ENCODE peak calls at places on chromosomes 5 and 9, in nine cellular contexts. One of them, this sample, is unnamed.

GRCh38 chr9:137053944-137054931 is at the start of gene ENTPD2:
- DNase-seq in left colon: peak
- DNase-seq in NCI-H345: peak
- DNase-seq in body of pancreas: peak
- DNase-seq in SK-N-SH: no peak
- DNase-seq in HS-5: no peak
- DNase-seq in Karpas-422: no peak
- DNase-seq in A549: no peak
- DNase-seq in activated T-cell treated with anti-CD3 and anti-CD28 coated beads for 1 hour: no peak
- DNase-seq in this sample: no peak

GRCh38 chr9:125749951-125750655 is 2.9 kb downstream of the PBX3 start:
- DNase-seq in body of pancreas: no peak
- DNase-seq in NCI-H345: no peak
- DNase-seq in SK-N-SH: peak
- DNase-seq in left colon: no peak
- DNase-seq in activated T-cell treated with anti-CD3 and anti-CD28 coated beads for 1 hour: no peak
- DNase-seq in HS-5: no peak
- DNase-seq in A549: no peak
- DNase-seq in Karpas-422: no peak
- DNase-seq in this sample: no peak

GRCh38 chr5:140214831-140215230 is 39.8 kb downstream of the CYSTM1 start:
- DNase-seq in SK-N-SH: no peak
- DNase-seq in A549: no peak
- DNase-seq in activated T-cell treated with anti-CD3 and anti-CD28 coated beads for 1 hour: no peak
- DNase-seq in Karpas-422: no peak
- DNase-seq in NCI-H345: no peak
- DNase-seq in left colon: no peak
- DNase-seq in body of pancreas: peak
- DNase-seq in HS-5: peak
- DNase-seq in this sample: peak

GRCh38 chr5:36688722-36689121 is 82.3 kb downstream of the SLC1A3 start:
- DNase-seq in NCI-H345: no peak
- DNase-seq in SK-N-SH: no peak
- DNase-seq in body of pancreas: no peak
- DNase-seq in left colon: no peak
- DNase-seq in activated T-cell treated with anti-CD3 and anti-CD28 coated beads for 1 hour: no peak
- DNase-seq in A549: peak
- DNase-seq in HS-5: no peak
- DNase-seq in Karpas-422: peak
- DNase-seq in this sample: no peak

GRCh38 chr5:172878585-172879433 is 44.8 kb downstream of the ERGIC1 start:
- DNase-seq in A549: no peak
- DNase-seq in Karpas-422: no peak
- DNase-seq in HS-5: no peak
- DNase-seq in NCI-H345: no peak
- DNase-seq in SK-N-SH: no peak
- DNase-seq in left colon: no peak
- DNase-seq in activated T-cell treated with anti-CD3 and anti-CD28 coated beads for 1 hour: no peak
- DNase-seq in body of pancreas: peak
- DNase-seq in this sample: no peak

GRCh38 chr5:149946118-149946517 is 1.5 kb upstream of the PDE6A start:
- DNase-seq in body of pancreas: no peak
- DNase-seq in SK-N-SH: no peak
- DNase-seq in NCI-H345: no peak
- DNase-seq in left colon: peak
- DNase-seq in Karpas-422: no peak
- DNase-seq in activated T-cell treated with anti-CD3 and anti-CD28 coated beads for 1 hour: no peak
- DNase-seq in HS-5: no peak
- DNase-seq in A549: no peak
- DNase-seq in this sample: no peak

GRCh38 chr5:179126506-179126991 is 66.4 kb downstream of the ZNF354C start:
- DNase-seq in NCI-H345: no peak
- DNase-seq in A549: no peak
- DNase-seq in activated T-cell treated with anti-CD3 and anti-CD28 coated beads for 1 hour: no peak
- DNase-seq in body of pancreas: no peak
- DNase-seq in left colon: peak
- DNase-seq in Karpas-422: no peak
- DNase-seq in HS-5: no peak
- DNase-seq in SK-N-SH: no peak
- DNase-seq in this sample: no peak

GRCh38 chr5:142290574-142291299 is 34.1 kb downstream of the SPRY4 start:
- DNase-seq in NCI-H345: peak
- DNase-seq in body of pancreas: no peak
- DNase-seq in A549: no peak
- DNase-seq in activated T-cell treated with anti-CD3 and anti-CD28 coated beads for 1 hour: no peak
- DNase-seq in HS-5: no peak
- DNase-seq in Karpas-422: no peak
- DNase-seq in left colon: no peak
- DNase-seq in SK-N-SH: peak
- DNase-seq in this sample: no peak

GRCh38 chr5:143143973-143144372 is 259.5 kb downstream of the NR3C1 start:
- DNase-seq in Karpas-422: no peak
- DNase-seq in SK-N-SH: no peak
- DNase-seq in left colon: no peak
- DNase-seq in HS-5: no peak
- DNase-seq in activated T-cell treated with anti-CD3 and anti-CD28 coated beads for 1 hour: no peak
- DNase-seq in body of pancreas: no peak
- DNase-seq in A549: no peak
- DNase-seq in NCI-H345: no peak
- DNase-seq in this sample: no peak

GRCh38 chr5:144169904-144170275 is 569 bp downstream of the YIPF5 start:
- DNase-seq in Karpas-422: no peak
- DNase-seq in HS-5: no peak
- DNase-seq in left colon: no peak
- DNase-seq in body of pancreas: no peak
- DNase-seq in A549: no peak
- DNase-seq in NCI-H345: no peak
- DNase-seq in activated T-cell treated with anti-CD3 and anti-CD28 coated beads for 1 hour: no peak
- DNase-seq in SK-N-SH: no peak
- DNase-seq in this sample: no peak

GRCh38 chr9:109118802-109119438 is 827 bp downstream of the TMEM245 start:
- DNase-seq in Karpas-422: peak
- DNase-seq in NCI-H345: no peak
- DNase-seq in left colon: peak
- DNase-seq in A549: no peak
- DNase-seq in activated T-cell treated with anti-CD3 and anti-CD28 coated beads for 1 hour: no peak
- DNase-seq in body of pancreas: peak
- DNase-seq in SK-N-SH: no peak
- DNase-seq in HS-5: no peak
- DNase-seq in this sample: no peak

GRCh38 chr5:154202379-154203260 is 12.1 kb downstream of the GALNT10 start:
- DNase-seq in A549: no peak
- DNase-seq in activated T-cell treated with anti-CD3 and anti-CD28 coated beads for 1 hour: no peak
- DNase-seq in NCI-H345: no peak
- DNase-seq in Karpas-422: no peak
- DNase-seq in body of pancreas: no peak
- DNase-seq in SK-N-SH: no peak
- DNase-seq in left colon: no peak
- DNase-seq in HS-5: no peak
- DNase-seq in this sample: no peak

GRCh38 chr9:129945314-129945713 is 97.7 kb downstream of the FNBP1 start:
- DNase-seq in activated T-cell treated with anti-CD3 and anti-CD28 coated beads for 1 hour: no peak
- DNase-seq in HS-5: no peak
- DNase-seq in A549: no peak
- DNase-seq in SK-N-SH: no peak
- DNase-seq in left colon: no peak
- DNase-seq in Karpas-422: no peak
- DNase-seq in body of pancreas: no peak
- DNase-seq in NCI-H345: no peak
- DNase-seq in this sample: no peak

GRCh38 chr5:1021136-1021968 is 12.8 kb downstream of the NKD2 start:
- DNase-seq in activated T-cell treated with anti-CD3 and anti-CD28 coated beads for 1 hour: no peak
- DNase-seq in Karpas-422: no peak
- DNase-seq in NCI-H345: no peak
- DNase-seq in A549: no peak
- DNase-seq in left colon: no peak
- DNase-seq in HS-5: no peak
- DNase-seq in body of pancreas: no peak
- DNase-seq in SK-N-SH: peak
- DNase-seq in this sample: no peak

GRCh38 chr5:9869616-9870288 is 239.6 kb upstream of the TAS2R1 start:
- DNase-seq in left colon: no peak
- DNase-seq in NCI-H345: no peak
- DNase-seq in activated T-cell treated with anti-CD3 and anti-CD28 coated beads for 1 hour: no peak
- DNase-seq in SK-N-SH: no peak
- DNase-seq in A549: no peak
- DNase-seq in Karpas-422: no peak
- DNase-seq in HS-5: peak
- DNase-seq in body of pancreas: no peak
- DNase-seq in this sample: no peak

GRCh38 chr5:100855940-100856339 is 47.1 kb downstream of the ST8SIA4 start:
- DNase-seq in SK-N-SH: no peak
- DNase-seq in body of pancreas: no peak
- DNase-seq in activated T-cell treated with anti-CD3 and anti-CD28 coated beads for 1 hour: no peak
- DNase-seq in HS-5: no peak
- DNase-seq in NCI-H345: no peak
- DNase-seq in A549: no peak
- DNase-seq in Karpas-422: peak
- DNase-seq in left colon: no peak
- DNase-seq in this sample: no peak

GRCh38 chr9:14215614-14216013 is 98.3 kb downstream of the NFIB start:
- DNase-seq in A549: peak
- DNase-seq in left colon: no peak
- DNase-seq in body of pancreas: no peak
- DNase-seq in activated T-cell treated with anti-CD3 and anti-CD28 coated beads for 1 hour: no peak
- DNase-seq in NCI-H345: no peak
- DNase-seq in Karpas-422: no peak
- DNase-seq in SK-N-SH: no peak
- DNase-seq in HS-5: no peak
- DNase-seq in this sample: no peak

GRCh38 chr9:19946446-19947109 is 157.7 kb upstream of the SLC24A2 start:
- DNase-seq in Karpas-422: peak
- DNase-seq in left colon: no peak
- DNase-seq in body of pancreas: no peak
- DNase-seq in HS-5: no peak
- DNase-seq in SK-N-SH: peak
- DNase-seq in activated T-cell treated with anti-CD3 and anti-CD28 coated beads for 1 hour: no peak
- DNase-seq in A549: peak
- DNase-seq in NCI-H345: peak
- DNase-seq in this sample: no peak

GRCh38 chr5:134649163-134649916 is 755 bp downstream of the SEC24A start:
- DNase-seq in left colon: no peak
- DNase-seq in body of pancreas: no peak
- DNase-seq in HS-5: no peak
- DNase-seq in activated T-cell treated with anti-CD3 and anti-CD28 coated beads for 1 hour: no peak
- DNase-seq in SK-N-SH: peak
- DNase-seq in A549: no peak
- DNase-seq in Karpas-422: no peak
- DNase-seq in NCI-H345: no peak
- DNase-seq in this sample: peak

GRCh38 chr9:136086213-136086881 is 8.7 kb downstream of the NACC2 start:
- DNase-seq in Karpas-422: no peak
- DNase-seq in HS-5: no peak
- DNase-seq in A549: no peak
- DNase-seq in NCI-H345: no peak
- DNase-seq in body of pancreas: no peak
- DNase-seq in activated T-cell treated with anti-CD3 and anti-CD28 coated beads for 1 hour: no peak
- DNase-seq in left colon: peak
- DNase-seq in SK-N-SH: peak
- DNase-seq in this sample: peak

GRCh38 chr5:10474521-10475075 is 32.9 kb downstream of the ROPN1L start:
- DNase-seq in activated T-cell treated with anti-CD3 and anti-CD28 coated beads for 1 hour: no peak
- DNase-seq in HS-5: no peak
- DNase-seq in Karpas-422: no peak
- DNase-seq in A549: no peak
- DNase-seq in NCI-H345: no peak
- DNase-seq in SK-N-SH: no peak
- DNase-seq in left colon: no peak
- DNase-seq in body of pancreas: no peak
- DNase-seq in this sample: no peak

GRCh38 chr5:71903826-71904225 is 184.8 kb downstream of the CARTPT start:
- DNase-seq in activated T-cell treated with anti-CD3 and anti-CD28 coated beads for 1 hour: no peak
- DNase-seq in SK-N-SH: no peak
- DNase-seq in body of pancreas: no peak
- DNase-seq in HS-5: no peak
- DNase-seq in Karpas-422: no peak
- DNase-seq in A549: no peak
- DNase-seq in left colon: no peak
- DNase-seq in NCI-H345: no peak
- DNase-seq in this sample: no peak

GRCh38 chr5:25754895-25755294 is 1110.1 kb upstream of the CDH10 start:
- DNase-seq in NCI-H345: no peak
- DNase-seq in A549: peak
- DNase-seq in HS-5: no peak
- DNase-seq in left colon: no peak
- DNase-seq in SK-N-SH: no peak
- DNase-seq in Karpas-422: peak
- DNase-seq in body of pancreas: no peak
- DNase-seq in activated T-cell treated with anti-CD3 and anti-CD28 coated beads for 1 hour: no peak
- DNase-seq in this sample: no peak

GRCh38 chr9:37174247-37174646 is 53.9 kb downstream of the ZCCHC7 start:
- DNase-seq in body of pancreas: no peak
- DNase-seq in A549: no peak
- DNase-seq in SK-N-SH: no peak
- DNase-seq in HS-5: no peak
- DNase-seq in NCI-H345: no peak
- DNase-seq in left colon: no peak
- DNase-seq in Karpas-422: no peak
- DNase-seq in activated T-cell treated with anti-CD3 and anti-CD28 coated beads for 1 hour: no peak
- DNase-seq in this sample: no peak

GRCh38 chr9:137485343-137486140 is 26.4 kb upstream of the NSMF start:
- DNase-seq in Karpas-422: no peak
- DNase-seq in NCI-H345: peak
- DNase-seq in A549: no peak
- DNase-seq in HS-5: no peak
- DNase-seq in activated T-cell treated with anti-CD3 and anti-CD28 coated beads for 1 hour: no peak
- DNase-seq in body of pancreas: no peak
- DNase-seq in SK-N-SH: peak
- DNase-seq in left colon: no peak
- DNase-seq in this sample: no peak

GRCh38 chr5:69130241-69130640 is 36.4 kb downstream of the SLC30A5 start:
- DNase-seq in NCI-H345: no peak
- DNase-seq in Karpas-422: no peak
- DNase-seq in body of pancreas: no peak
- DNase-seq in A549: peak
- DNase-seq in SK-N-SH: no peak
- DNase-seq in left colon: no peak
- DNase-seq in HS-5: no peak
- DNase-seq in activated T-cell treated with anti-CD3 and anti-CD28 coated beads for 1 hour: no peak
- DNase-seq in this sample: no peak

GRCh38 chr5:116272281-116272941 is 187.6 kb downstream of the COMMD10 start:
- DNase-seq in NCI-H345: no peak
- DNase-seq in body of pancreas: no peak
- DNase-seq in Karpas-422: no peak
- DNase-seq in A549: no peak
- DNase-seq in activated T-cell treated with anti-CD3 and anti-CD28 coated beads for 1 hour: no peak
- DNase-seq in HS-5: no peak
- DNase-seq in SK-N-SH: no peak
- DNase-seq in left colon: no peak
- DNase-seq in this sample: no peak

GRCh38 chr5:62717211-62717927 is 138.8 kb downstream of the LRRC70 start:
- DNase-seq in body of pancreas: no peak
- DNase-seq in Karpas-422: no peak
- DNase-seq in A549: no peak
- DNase-seq in left colon: no peak
- DNase-seq in NCI-H345: no peak
- DNase-seq in HS-5: no peak
- DNase-seq in activated T-cell treated with anti-CD3 and anti-CD28 coated beads for 1 hour: no peak
- DNase-seq in SK-N-SH: no peak
- DNase-seq in this sample: no peak

GRCh38 chr5:157651623-157652376 is 438 bp downstream of the SOX30 start:
- DNase-seq in A549: no peak
- DNase-seq in SK-N-SH: no peak
- DNase-seq in body of pancreas: peak
- DNase-seq in NCI-H345: peak
- DNase-seq in left colon: peak
- DNase-seq in HS-5: no peak
- DNase-seq in Karpas-422: peak
- DNase-seq in activated T-cell treated with anti-CD3 and anti-CD28 coated beads for 1 hour: peak
- DNase-seq in this sample: peak

GRCh38 chr5:135242496-135243193 is 156.4 kb downstream of the MACROH2A1 start:
- DNase-seq in body of pancreas: no peak
- DNase-seq in activated T-cell treated with anti-CD3 and anti-CD28 coated beads for 1 hour: no peak
- DNase-seq in SK-N-SH: no peak
- DNase-seq in NCI-H345: no peak
- DNase-seq in HS-5: no peak
- DNase-seq in Karpas-422: no peak
- DNase-seq in left colon: peak
- DNase-seq in A549: no peak
- DNase-seq in this sample: peak

This sample was measured in gastrocnemius medialis.